ENCODE peak calls at places on chromosomes 2 and 18, in eight cellular contexts. One of them, this sample, is unnamed.
A peak's percentile ranks its signal among the peaks of the same experiment; 100 is the strongest.

GRCh38 chr2:69608109-69608508 is 35.4 kb downstream of the AAK1 start:
- DNase-seq in left lung: no peak
- DNase-seq in OCI-LY7: no peak
- DNase-seq in astrocyte of the cerebellum: no peak
- DNase-seq in suprapubic skin: no peak
- DNase-seq in fibroblast of pulmonary artery: no peak
- DNase-seq in A549: no peak
- DNase-seq in AG09309: no peak
- DNase-seq in this sample: no peak

GRCh38 chr2:47494267-47495130 is 91.5 kb downstream of the MSH2 start:
- DNase-seq in left lung: peak; percentile 52
- DNase-seq in OCI-LY7: no peak
- DNase-seq in astrocyte of the cerebellum: no peak
- DNase-seq in suprapubic skin: no peak
- DNase-seq in fibroblast of pulmonary artery: no peak
- DNase-seq in A549: no peak
- DNase-seq in AG09309: no peak
- DNase-seq in this sample: no peak

GRCh38 chr2:23460228-23460627 is 75.2 kb downstream of the KLHL29 start:
- DNase-seq in left lung: no peak
- DNase-seq in OCI-LY7: peak; percentile 4
- DNase-seq in astrocyte of the cerebellum: no peak
- DNase-seq in suprapubic skin: no peak
- DNase-seq in fibroblast of pulmonary artery: peak; percentile 33
- DNase-seq in A549: peak; percentile 43
- DNase-seq in AG09309: no peak
- DNase-seq in this sample: peak; percentile 39

GRCh38 chr2:205731521-205731965 is 49.2 kb downstream of the NRP2 start:
- DNase-seq in left lung: no peak
- DNase-seq in OCI-LY7: no peak
- DNase-seq in astrocyte of the cerebellum: peak; percentile 76
- DNase-seq in suprapubic skin: no peak
- DNase-seq in fibroblast of pulmonary artery: peak; percentile 94
- DNase-seq in A549: peak; percentile 73
- DNase-seq in AG09309: peak; percentile 92
- DNase-seq in this sample: peak; percentile 92

GRCh38 chr2:53985646-53986045 is 14.9 kb upstream of the PSME4 start:
- DNase-seq in left lung: no peak
- DNase-seq in OCI-LY7: no peak
- DNase-seq in astrocyte of the cerebellum: no peak
- DNase-seq in suprapubic skin: no peak
- DNase-seq in fibroblast of pulmonary artery: no peak
- DNase-seq in A549: no peak
- DNase-seq in AG09309: no peak
- DNase-seq in this sample: no peak

GRCh38 chr2:52884971-52885370 is 882.6 kb upstream of the CHAC2 start:
- DNase-seq in left lung: no peak
- DNase-seq in OCI-LY7: no peak
- DNase-seq in astrocyte of the cerebellum: no peak
- DNase-seq in suprapubic skin: no peak
- DNase-seq in fibroblast of pulmonary artery: no peak
- DNase-seq in A549: no peak
- DNase-seq in AG09309: no peak
- DNase-seq in this sample: no peak

GRCh38 chr2:234952270-234953115 is 676 bp downstream of the SH3BP4 start:
- DNase-seq in left lung: peak; percentile 83
- DNase-seq in OCI-LY7: no peak
- DNase-seq in astrocyte of the cerebellum: no peak
- DNase-seq in suprapubic skin: no peak
- DNase-seq in fibroblast of pulmonary artery: no peak
- DNase-seq in A549: peak; percentile 20
- DNase-seq in AG09309: no peak
- DNase-seq in this sample: no peak

GRCh38 chr2:145007673-145008263 is 487.8 kb upstream of the ZEB2 start:
- DNase-seq in left lung: no peak
- DNase-seq in OCI-LY7: no peak
- DNase-seq in astrocyte of the cerebellum: no peak
- DNase-seq in suprapubic skin: peak; percentile 66
- DNase-seq in fibroblast of pulmonary artery: peak; percentile 90
- DNase-seq in A549: peak; percentile 56
- DNase-seq in AG09309: no peak
- DNase-seq in this sample: peak; percentile 24

GRCh38 chr2:237624565-237624964 is 2.8 kb upstream of the LRRFIP1 start:
- DNase-seq in left lung: no peak
- DNase-seq in OCI-LY7: peak; percentile 61
- DNase-seq in astrocyte of the cerebellum: no peak
- DNase-seq in suprapubic skin: no peak
- DNase-seq in fibroblast of pulmonary artery: no peak
- DNase-seq in A549: no peak
- DNase-seq in AG09309: no peak
- DNase-seq in this sample: no peak
- TF ChIP-seq CTCF in left lung: no peak
- TF ChIP-seq CTCF in OCI-LY7: peak; percentile 75
- TF ChIP-seq CTCF in astrocyte of the cerebellum: no peak
- TF ChIP-seq CTCF in suprapubic skin: no peak
- TF ChIP-seq CTCF in fibroblast of pulmonary artery: no peak
- TF ChIP-seq CTCF in A549: no peak
- TF ChIP-seq CTCF in AG09309: peak; percentile 3
- TF ChIP-seq CTCF in this sample: no peak

DNA sequence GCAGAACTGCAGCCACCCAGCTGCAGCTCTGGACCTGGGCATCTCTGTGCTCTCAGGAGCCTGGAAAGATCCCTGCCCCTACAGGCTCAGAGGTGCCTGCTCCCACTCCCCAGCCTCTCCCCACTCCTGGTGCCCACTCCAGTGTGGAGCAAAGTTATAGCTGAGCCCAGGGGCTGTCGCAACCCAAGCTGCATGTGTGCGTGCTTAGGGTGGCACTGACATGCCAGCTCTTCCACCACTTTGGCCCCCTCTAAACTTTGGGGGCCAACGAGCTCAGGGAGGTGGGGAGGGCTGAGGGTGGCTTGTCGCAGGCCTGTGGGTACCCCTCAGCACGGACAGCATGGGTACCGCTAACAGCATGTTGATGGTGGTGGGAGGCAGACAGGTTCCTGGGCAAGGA is 126.3 kb upstream of the FHL2 start:
- DNase-seq in left lung: no peak
- DNase-seq in OCI-LY7: no peak
- DNase-seq in astrocyte of the cerebellum: no peak
- DNase-seq in suprapubic skin: no peak
- DNase-seq in fibroblast of pulmonary artery: no peak
- DNase-seq in A549: no peak
- DNase-seq in AG09309: no peak
- DNase-seq in this sample: no peak
- H3K4me3 ChIP-seq in left lung: no peak overlapping the region
- H3K4me3 ChIP-seq in OCI-LY7: no peak overlapping the region
- H3K4me3 ChIP-seq in astrocyte of the cerebellum: no peak overlapping the region
- H3K4me3 ChIP-seq in suprapubic skin: no peak overlapping the region
- H3K4me3 ChIP-seq in fibroblast of pulmonary artery: no peak overlapping the region
- H3K4me3 ChIP-seq in A549: no peak overlapping the region
- H3K4me3 ChIP-seq in AG09309: no peak overlapping the region
- H3K4me3 ChIP-seq in this sample: no peak overlapping the region

DNA sequence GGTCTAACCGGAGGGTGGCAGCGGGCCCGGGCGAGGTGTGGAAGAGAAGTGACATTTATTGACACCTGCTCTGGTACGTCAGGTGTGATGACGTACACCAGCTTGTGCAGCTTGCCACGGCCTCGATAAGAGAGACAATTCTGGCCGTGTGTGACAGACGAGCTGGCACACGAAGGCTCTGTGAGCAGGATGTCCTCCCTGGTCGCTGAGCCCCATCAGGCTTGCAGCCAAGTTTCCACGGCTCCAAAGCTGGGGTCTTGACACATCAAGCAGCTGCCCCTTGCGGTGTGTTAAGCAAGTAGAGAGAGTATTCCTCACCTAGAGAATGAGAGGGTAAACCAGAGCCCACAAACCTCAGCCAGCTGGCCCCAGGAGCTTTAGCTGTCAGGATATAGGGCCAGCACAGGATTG is 30.6 kb downstream of the TOGARAM2 start:
- DNase-seq in left lung: peak; percentile 86
- DNase-seq in OCI-LY7: no peak
- DNase-seq in astrocyte of the cerebellum: no peak
- DNase-seq in suprapubic skin: no peak
- DNase-seq in fibroblast of pulmonary artery: peak; percentile 28
- DNase-seq in A549: no peak
- DNase-seq in AG09309: no peak
- DNase-seq in this sample: peak; percentile 31
- TF ChIP-seq CTCF in left lung: no peak
- TF ChIP-seq CTCF in OCI-LY7: no peak
- TF ChIP-seq CTCF in astrocyte of the cerebellum: peak; percentile 21
- TF ChIP-seq CTCF in suprapubic skin: no peak
- TF ChIP-seq CTCF in fibroblast of pulmonary artery: no peak
- TF ChIP-seq CTCF in A549: no peak
- TF ChIP-seq CTCF in AG09309: no peak
- TF ChIP-seq CTCF in this sample: peak; percentile 9

GRCh38 chr2:108625186-108625827 is 91.0 kb downstream of the LIMS1 start:
- DNase-seq in left lung: no peak
- DNase-seq in OCI-LY7: no peak
- DNase-seq in astrocyte of the cerebellum: no peak
- DNase-seq in suprapubic skin: no peak
- DNase-seq in fibroblast of pulmonary artery: no peak
- DNase-seq in A549: no peak
- DNase-seq in AG09309: no peak
- DNase-seq in this sample: no peak
- H3K4me3 ChIP-seq in left lung: no peak overlapping the region
- H3K4me3 ChIP-seq in OCI-LY7: peak overlapping the region; percentile 52
- H3K4me3 ChIP-seq in astrocyte of the cerebellum: no peak overlapping the region
- H3K4me3 ChIP-seq in suprapubic skin: no peak overlapping the region
- H3K4me3 ChIP-seq in fibroblast of pulmonary artery: no peak overlapping the region
- H3K4me3 ChIP-seq in A549: no peak overlapping the region
- H3K4me3 ChIP-seq in AG09309: no peak overlapping the region
- H3K4me3 ChIP-seq in this sample: no peak overlapping the region

GRCh38 chr18:36769611-36770314 is 59.0 kb downstream of the TPGS2 start:
- DNase-seq in left lung: no peak
- DNase-seq in OCI-LY7: no peak
- DNase-seq in astrocyte of the cerebellum: no peak
- DNase-seq in suprapubic skin: no peak
- DNase-seq in fibroblast of pulmonary artery: no peak
- DNase-seq in A549: peak; percentile 16
- DNase-seq in AG09309: no peak
- DNase-seq in this sample: no peak
- TF ChIP-seq CTCF in left lung: peak; percentile 27
- TF ChIP-seq CTCF in OCI-LY7: peak; percentile 51
- TF ChIP-seq CTCF in astrocyte of the cerebellum: no peak
- TF ChIP-seq CTCF in suprapubic skin: no peak
- TF ChIP-seq CTCF in fibroblast of pulmonary artery: peak; percentile 33
- TF ChIP-seq CTCF in A549: peak; percentile 20
- TF ChIP-seq CTCF in AG09309: peak; percentile 16
- TF ChIP-seq CTCF in this sample: peak; percentile 37

GRCh38 chr2:127196998-127197397 is 23.1 kb downstream of the CYP27C1 start:
- DNase-seq in left lung: no peak
- DNase-seq in OCI-LY7: peak; percentile 38
- DNase-seq in astrocyte of the cerebellum: no peak
- DNase-seq in suprapubic skin: no peak
- DNase-seq in fibroblast of pulmonary artery: no peak
- DNase-seq in A549: peak; percentile 46
- DNase-seq in AG09309: no peak
- DNase-seq in this sample: no peak
- H3K4me3 ChIP-seq in left lung: no peak overlapping the region
- H3K4me3 ChIP-seq in OCI-LY7: no peak overlapping the region
- H3K4me3 ChIP-seq in astrocyte of the cerebellum: no peak overlapping the region
- H3K4me3 ChIP-seq in suprapubic skin: no peak overlapping the region
- H3K4me3 ChIP-seq in fibroblast of pulmonary artery: no peak overlapping the region
- H3K4me3 ChIP-seq in A549: no peak overlapping the region
- H3K4me3 ChIP-seq in AG09309: no peak overlapping the region
- H3K4me3 ChIP-seq in this sample: no peak overlapping the region

GRCh38 chr2:106098081-106098480 is 96.0 kb downstream of the UXS1 start:
- DNase-seq in left lung: no peak
- DNase-seq in OCI-LY7: peak; percentile 12
- DNase-seq in astrocyte of the cerebellum: no peak
- DNase-seq in suprapubic skin: no peak
- DNase-seq in fibroblast of pulmonary artery: peak; percentile 9
- DNase-seq in A549: peak; percentile 24
- DNase-seq in AG09309: no peak
- DNase-seq in this sample: no peak
- TF ChIP-seq CTCF in left lung: no peak
- TF ChIP-seq CTCF in OCI-LY7: peak; percentile 62
- TF ChIP-seq CTCF in astrocyte of the cerebellum: peak; percentile 58
- TF ChIP-seq CTCF in suprapubic skin: no peak
- TF ChIP-seq CTCF in fibroblast of pulmonary artery: peak; percentile 31
- TF ChIP-seq CTCF in A549: no peak
- TF ChIP-seq CTCF in AG09309: peak; percentile 37
- TF ChIP-seq CTCF in this sample: peak; percentile 33

DNA sequence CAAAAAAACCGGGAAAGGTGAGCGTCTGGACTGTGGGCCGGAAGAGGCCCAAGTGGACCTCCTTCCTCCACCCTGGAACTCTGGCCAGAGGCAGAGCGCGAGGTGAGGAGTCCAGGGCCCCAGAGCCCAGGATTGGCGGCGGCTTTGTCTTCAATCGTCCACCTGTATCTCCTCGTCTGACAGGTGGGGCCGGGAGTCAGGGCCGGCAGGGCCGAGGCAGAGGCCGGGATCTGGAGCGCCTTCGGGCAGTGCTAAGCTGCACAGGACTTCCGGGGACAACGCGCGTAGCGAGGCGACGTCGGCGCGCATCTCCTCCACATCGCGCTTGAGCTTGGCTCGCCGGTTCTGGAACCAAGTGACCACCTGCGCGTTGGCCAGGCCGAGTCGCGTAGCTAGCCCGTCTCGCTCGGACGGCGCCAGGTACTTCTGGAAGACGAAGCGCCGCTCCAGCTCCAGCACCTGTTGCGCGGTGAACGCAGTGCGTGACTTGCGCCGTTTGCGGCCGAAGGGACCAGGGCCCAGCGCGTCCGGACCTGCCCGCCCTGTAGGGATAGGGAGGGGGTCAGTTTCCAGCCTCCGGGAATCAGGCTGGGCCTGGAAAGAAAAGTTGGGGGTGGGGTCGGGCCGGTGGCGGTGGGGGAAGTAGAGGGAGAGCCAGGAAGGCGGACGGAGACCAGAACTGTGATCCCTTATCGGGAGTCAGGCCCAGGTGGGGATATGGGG is 1.5 kb downstream of the LBX2 start:
- DNase-seq in left lung: peak; percentile 88
- DNase-seq in OCI-LY7: no peak
- DNase-seq in astrocyte of the cerebellum: no peak
- DNase-seq in suprapubic skin: peak; percentile 69
- DNase-seq in fibroblast of pulmonary artery: no peak
- DNase-seq in A549: no peak
- DNase-seq in AG09309: no peak
- DNase-seq in this sample: no peak
- H3K4me3 ChIP-seq in left lung: peak overlapping the region; percentile 33
- H3K4me3 ChIP-seq in OCI-LY7: no peak overlapping the region
- H3K4me3 ChIP-seq in astrocyte of the cerebellum: peak overlapping the region; percentile 19
- H3K4me3 ChIP-seq in suprapubic skin: peak overlapping the region; percentile 46
- H3K4me3 ChIP-seq in fibroblast of pulmonary artery: peak overlapping the region; percentile 40
- H3K4me3 ChIP-seq in A549: no peak overlapping the region
- H3K4me3 ChIP-seq in AG09309: peak overlapping the region; percentile 47
- H3K4me3 ChIP-seq in this sample: peak overlapping the region; percentile 3

This sample was measured in astrocyte of the spinal cord.